ENCODE peak calls at places on chromosome 6, in ten cellular contexts. T, O, I, D, Y, V, A, C, L and H are unnamed samples.

GRCh38 chr6:138455746-138456392 is 43.4 kb downstream of the NHSL1 start:
- DNase-seq in L (no peak), Y (no peak), I (no peak), V (peak), A (peak), T (peak), D (no peak), O (no peak), C (peak), H (peak)

GRCh38 chr6:165439928-165440554 is 130.6 kb upstream of the C6orf118 start:
- DNase-seq in Y (no peak), D (no peak), A (peak), T (peak), L (no peak), O (no peak), I (peak), V (peak), C (peak), H (no peak)

GRCh38 chr6:55578537-55579363 is at the start of gene HMGCLL1:
- DNase-seq in T (peak), V (peak), C (no peak), I (peak), D (peak), O (no peak), Y (no peak), L (no peak), A (no peak), H (peak)

GRCh38 chr6:66849843-66850242 is 1142.8 kb upstream of the EYS start:
- DNase-seq in T (no peak), C (peak), O (no peak), D (no peak), A (no peak), I (no peak), Y (no peak), L (no peak), V (no peak), H (no peak)

GRCh38 chr6:85002847-85003246 is 238.4 kb upstream of the TBX18 start:
- DNase-seq in I (no peak), A (no peak), T (no peak), O (no peak), V (no peak), Y (no peak), D (no peak), C (no peak), L (no peak), H (no peak)

GRCh38 chr6:130359736-130360135 is 6.1 kb upstream of the TMEM200A start:
- DNase-seq in I (no peak), T (no peak), O (no peak), A (no peak), Y (no peak), V (peak), L (no peak), D (no peak), C (peak), H (no peak)

GRCh38 chr6:44001318-44001868 is 125.9 kb downstream of the MRPL14 start:
- DNase-seq in Y (no peak), A (peak), I (peak), C (peak), O (no peak), T (peak), V (peak), D (no peak), L (no peak), H (peak)

GRCh38 chr6:136508701-136509387 is 41.4 kb downstream of the MAP7 start:
- DNase-seq in Y (no peak), L (no peak), O (no peak), C (no peak), T (no peak), V (no peak), I (no peak), D (no peak), A (no peak), H (no peak)

GRCh38 chr6:142846883-142847287 is 98.1 kb downstream of the HIVEP2 start:
- DNase-seq in T (no peak), A (no peak), C (peak), O (peak), V (peak), D (no peak), Y (no peak), I (no peak), L (no peak), H (no peak)

GRCh38 chr6:116543149-116543548 is 2.3 kb downstream of the TRAPPC3L start:
- DNase-seq in O (no peak), L (no peak), C (no peak), T (no peak), V (no peak), Y (no peak), D (no peak), I (no peak), A (no peak), H (no peak)

GRCh38 chr6:157613011-157613522 is 210.0 kb upstream of the SNX9 start:
- DNase-seq in T (no peak), A (peak), I (no peak), C (peak), L (no peak), D (no peak), V (no peak), O (no peak), Y (no peak), H (peak)

GRCh38 chr6:170445487-170445886 is 107.6 kb downstream of the PSMB1 start:
- DNase-seq in T (no peak), O (no peak), Y (no peak), A (no peak), L (no peak), C (no peak), I (no peak), V (no peak), D (no peak), H (no peak)

GRCh38 chr6:136609878-136610706 is 59.9 kb upstream of the MAP7 start:
- DNase-seq in Y (peak), D (no peak), I (no peak), T (no peak), L (peak), A (peak), V (peak), C (peak), O (peak), H (peak)

GRCh38 chr6:27829453-27830211 is 82.6 kb downstream of the OR2B2 start:
- DNase-seq in V (no peak), Y (no peak), A (no peak), T (no peak), D (no peak), O (no peak), L (no peak), C (no peak), I (no peak), H (no peak)

GRCh38 chr6:13873288-13874190 is 51.2 kb upstream of the RNF182 start:
- DNase-seq in L (peak), T (peak), A (peak), V (peak), O (no peak), D (peak), C (peak), Y (peak), I (peak), H (peak)

GRCh38 chr6:167819640-167820039 is 7.1 kb upstream of the AFDN start:
- DNase-seq in L (no peak), Y (no peak), T (no peak), O (no peak), C (no peak), D (no peak), A (no peak), V (no peak), I (no peak), H (no peak)

GRCh38 chr6:125004198-125004597 is 42.0 kb downstream of the RNF217 start:
- DNase-seq in Y (no peak), I (no peak), D (no peak), A (no peak), L (peak), O (no peak), T (no peak), C (no peak), V (no peak), H (no peak)

GRCh38 chr6:96826865-96827264 is 10.4 kb downstream of the GPR63 start:
- DNase-seq in I (no peak), L (no peak), A (no peak), C (no peak), O (no peak), D (no peak), Y (no peak), T (no peak), V (no peak), H (no peak)

GRCh38 chr6:167238169-167238693 is 52.9 kb upstream of the UNC93A start:
- DNase-seq in A (no peak), L (no peak), C (no peak), I (no peak), V (no peak), Y (no peak), D (no peak), O (no peak), T (no peak), H (no peak)

GRCh38 chr6:168650686-168651085 is 209.7 kb downstream of the SMOC2 start:
- DNase-seq in Y (peak), C (no peak), V (no peak), L (peak), O (no peak), A (no peak), D (no peak), I (no peak), T (no peak), H (peak)

GRCh38 chr6:20092071-20092566 is 120.2 kb downstream of the MBOAT1 start:
- DNase-seq in T (peak), A (peak), L (no peak), D (no peak), I (peak), V (peak), C (peak), O (no peak), Y (no peak), H (peak)

GRCh38 chr6:16403831-16404230 is 165.4 kb downstream of the GMPR start:
- DNase-seq in V (no peak), C (no peak), D (no peak), I (no peak), L (no peak), O (no peak), A (no peak), Y (no peak), T (no peak), H (no peak)
- TF ChIP-seq CTCF in V (peak), C (peak), D (no peak), I (no peak), L (no peak), O (no peak), A (peak), Y (no peak), T (no peak), H (no peak)

GRCh38 chr6:129131282-129131681 is 248.3 kb downstream of the LAMA2 start:
- DNase-seq in L (no peak), A (no peak), Y (peak), T (no peak), D (no peak), C (no peak), V (no peak), O (no peak), I (no peak), H (no peak)

GRCh38 chr6:129135421-129135820 is 252.5 kb downstream of the LAMA2 start:
- DNase-seq in I (no peak), O (no peak), V (no peak), T (no peak), A (no peak), C (no peak), L (no peak), D (no peak), Y (no peak), H (no peak)

GRCh38 chr6:129136751-129137150 is 253.8 kb downstream of the LAMA2 start:
- DNase-seq in L (no peak), T (no peak), V (no peak), O (no peak), I (no peak), A (no peak), D (no peak), Y (no peak), C (no peak), H (no peak)

GRCh38 chr6:129133770-129134192 is 250.8 kb downstream of the LAMA2 start:
- DNase-seq in I (no peak), A (no peak), Y (peak), L (no peak), C (no peak), O (no peak), V (no peak), D (no peak), T (no peak), H (no peak)

GRCh38 chr6:129134535-129134934 is 251.6 kb downstream of the LAMA2 start:
- DNase-seq in V (no peak), O (no peak), D (no peak), T (no peak), I (no peak), Y (no peak), L (no peak), C (no peak), A (no peak), H (no peak)
- TF ChIP-seq CTCF in V (no peak), O (no peak), D (no peak), T (no peak), I (no peak), Y (no peak), L (no peak), C (no peak), A (no peak), H (no peak)

GRCh38 chr6:34970487-34970886 is 81.4 kb downstream of the ANKS1A start:
- DNase-seq in C (no peak), L (no peak), A (no peak), D (no peak), V (no peak), O (no peak), Y (no peak), T (no peak), I (no peak), H (no peak)

GRCh38 chr6:34970962-34971361 is 81.9 kb downstream of the ANKS1A start:
- DNase-seq in Y (no peak), T (no peak), D (no peak), L (no peak), A (no peak), O (no peak), V (no peak), I (no peak), C (no peak), H (no peak)

GRCh38 chr6:34974249-34974642 is 85.2 kb downstream of the ANKS1A start:
- DNase-seq in I (no peak), D (no peak), L (no peak), A (no peak), Y (no peak), C (no peak), T (no peak), V (no peak), O (no peak), H (no peak)

GRCh38 chr6:34969662-34970265 is 80.7 kb downstream of the ANKS1A start:
- DNase-seq in V (no peak), A (no peak), Y (no peak), D (no peak), O (no peak), I (no peak), L (no peak), T (no peak), C (no peak), H (no peak)

DNA sequence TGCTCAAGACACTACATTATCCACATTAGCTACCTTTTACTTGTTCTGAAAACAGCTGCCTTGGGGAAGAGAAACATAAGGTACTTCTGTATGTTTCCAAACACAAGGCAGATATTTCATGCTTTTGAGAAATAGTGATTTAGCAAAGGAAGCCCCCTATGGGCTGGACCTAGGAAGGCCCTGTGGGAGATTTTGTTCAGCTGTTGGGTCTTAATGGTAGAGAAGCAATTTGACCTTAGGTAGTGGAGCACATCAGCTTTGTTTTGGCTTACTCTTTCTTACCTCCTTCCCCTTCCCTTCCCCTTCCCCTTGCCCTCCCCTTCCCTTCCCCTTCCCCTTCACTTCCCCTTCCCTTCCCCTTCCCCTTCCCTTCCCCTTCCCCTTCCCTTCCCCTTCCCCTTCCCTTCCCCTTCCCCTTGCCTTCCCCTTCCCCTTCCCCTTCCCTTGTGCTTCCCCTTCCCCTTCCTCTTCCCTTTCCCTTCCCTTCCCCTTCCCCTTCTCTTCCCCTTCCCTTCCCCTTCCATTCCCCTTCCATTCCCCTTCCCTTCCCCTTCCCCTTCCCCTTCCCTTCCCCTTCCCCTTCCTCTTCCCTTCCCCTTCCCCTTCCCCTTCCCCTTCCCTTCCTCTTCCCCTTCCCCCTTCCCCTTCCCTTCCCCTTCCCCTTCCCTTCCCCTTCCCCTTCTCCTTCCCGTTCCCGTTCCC is 84.6 kb downstream of the ANKS1A start:
- DNase-seq in T (no peak), C (no peak), L (no peak), D (no peak), Y (no peak), O (no peak), A (no peak), I (no peak), V (peak), H (no peak)
- TF ChIP-seq CTCF in T (peak), C (no peak), L (no peak), D (no peak), Y (no peak), O (no peak), A (no peak), I (peak), V (peak), H (peak)

DNA sequence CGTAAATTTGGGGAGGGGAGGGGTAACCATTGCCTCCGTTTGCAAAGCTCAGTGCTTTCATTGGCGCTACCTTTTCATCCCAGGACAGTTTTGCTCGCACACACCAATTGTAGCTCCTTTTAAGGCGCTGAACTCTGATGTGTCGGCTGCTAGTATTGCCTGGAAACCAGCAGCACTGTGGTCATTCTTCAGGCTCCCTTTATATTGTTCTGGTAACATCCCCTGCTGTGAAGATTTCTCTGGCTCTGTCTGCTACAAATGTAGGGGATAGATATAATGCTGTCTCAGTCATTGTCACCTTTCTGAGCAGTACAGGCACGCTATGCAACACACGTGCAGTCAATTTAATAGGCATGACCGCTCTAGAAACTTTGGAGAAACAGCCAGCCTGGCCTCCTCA is 172.9 kb upstream of the SASH1 start:
- DNase-seq in T (no peak), Y (no peak), A (no peak), L (no peak), I (peak), C (no peak), D (no peak), V (no peak), O (no peak), H (no peak)
- TF ChIP-seq CTCF in T (no peak), Y (no peak), A (no peak), L (no peak), I (no peak), C (no peak), D (no peak), V (no peak), O (no peak), H (no peak)

DNA sequence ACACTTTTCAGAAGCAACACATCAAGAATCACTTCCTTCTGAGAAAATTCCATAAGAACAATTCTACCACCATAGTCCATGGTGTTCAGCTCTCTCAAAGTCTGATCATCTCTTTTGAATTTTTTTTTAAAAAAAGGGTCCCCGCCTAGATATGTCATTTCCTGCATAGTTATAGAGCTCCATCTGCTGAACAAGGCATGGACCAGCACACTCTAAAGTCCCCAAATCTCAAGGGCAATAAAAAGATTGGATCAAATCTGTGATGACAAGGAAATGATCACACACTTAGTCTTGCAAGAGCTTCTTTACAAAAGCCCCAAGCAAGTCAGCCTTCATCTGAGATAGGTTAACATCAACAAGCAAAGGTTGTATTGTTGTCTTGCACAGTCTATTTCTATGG is 100.7 kb upstream of the STMND1 start:
- DNase-seq in C (no peak), I (no peak), Y (no peak), T (no peak), O (no peak), A (no peak), L (no peak), D (no peak), V (peak), H (no peak)
- TF ChIP-seq CTCF in C (peak), I (peak), Y (no peak), T (peak), O (no peak), A (peak), L (no peak), D (no peak), V (peak), H (no peak)

GRCh38 chr6:103122766-103123601 is 1729.5 kb downstream of the GRIK2 start:
- DNase-seq in O (no peak), C (peak), Y (no peak), A (peak), T (no peak), I (peak), D (peak), L (peak), V (peak), H (peak)
- TF ChIP-seq CTCF in O (peak), C (peak), Y (no peak), A (peak), T (peak), I (peak), D (peak), L (peak), V (peak), H (peak)

GRCh38 chr6:91534614-91535013 is 947.7 kb upstream of the MAP3K7 start:
- DNase-seq in Y (no peak), L (no peak), C (no peak), T (no peak), V (no peak), I (no peak), O (no peak), A (no peak), D (no peak), H (no peak)
- TF ChIP-seq CTCF in Y (no peak), L (no peak), C (no peak), T (no peak), V (peak), I (peak), O (no peak), A (no peak), D (no peak), H (no peak)

GRCh38 chr6:107118976-107119375 is 3.7 kb upstream of the BEND3 start:
- DNase-seq in L (no peak), C (no peak), V (peak), D (no peak), Y (no peak), I (no peak), O (no peak), A (no peak), T (no peak), H (no peak)
- TF ChIP-seq CTCF in L (no peak), C (no peak), V (no peak), D (no peak), Y (no peak), I (no peak), O (no peak), A (no peak), T (no peak), H (no peak)

GRCh38 chr6:24257282-24257681 is 100.6 kb downstream of the DCDC2 start:
- DNase-seq in O (no peak), L (no peak), V (no peak), D (no peak), T (no peak), A (peak), C (peak), I (peak), Y (no peak), H (no peak)
- TF ChIP-seq CTCF in O (no peak), L (no peak), V (peak), D (no peak), T (no peak), A (no peak), C (peak), I (peak), Y (no peak), H (peak)